ENCODE peak calls at places on chromosomes 2 and 18, in nine cellular contexts. Z, D, K, C, Y, H, X, J and W are unnamed samples.

GRCh38 chr2:64807417-64807816 is 153.7 kb upstream of the SERTAD2 start:
- DNase-seq in Z (peak; percentile 41), D (no peak), K (peak; percentile 100), C (peak; percentile 99), Y (peak; percentile 91), H (peak; percentile 97), X (no peak), J (peak; percentile 60), W (peak; percentile 48)

GRCh38 chr2:167212054-167212648 is 323.9 kb downstream of the XIRP2 start:
- DNase-seq in Z (peak; percentile 3), D (peak; percentile 84), K (peak; percentile 66), C (no peak), Y (peak; percentile 78), H (peak; percentile 75), X (no peak), J (no peak), W (peak; percentile 36)

GRCh38 chr2:98478861-98479770 is 34.5 kb downstream of the INPP4A start:
- DNase-seq in Z (no peak), D (no peak), K (no peak), C (no peak), Y (no peak), H (no peak), X (no peak), J (peak; percentile 73), W (no peak)

GRCh38 chr18:47100214-47100831 is 50.0 kb downstream of the HDHD2 start:
- DNase-seq in Z (peak; percentile 22), D (peak; percentile 92), K (peak; percentile 60), C (no peak), Y (peak; percentile 72), H (peak; percentile 65), X (peak; percentile 47), J (no peak), W (peak; percentile 47)

GRCh38 chr2:239376351-239376750 is 24.5 kb downstream of the HDAC4 start:
- DNase-seq in Z (no peak), D (no peak), K (no peak), C (no peak), Y (no peak), H (no peak), X (no peak), J (no peak), W (no peak)

GRCh38 chr18:69980509-69980908 is 32.8 kb upstream of the CD226 start:
- DNase-seq in Z (no peak), D (no peak), K (no peak), C (no peak), Y (no peak), H (no peak), X (no peak), J (no peak), W (no peak)

GRCh38 chr2:210537021-210537650 is 19.3 kb upstream of the CPS1 start:
- DNase-seq in Z (no peak), D (no peak), K (no peak), C (no peak), Y (no peak), H (no peak), X (no peak), J (no peak), W (no peak)

GRCh38 chr2:240615830-240616547 is 9.3 kb upstream of the GPR35 start:
- DNase-seq in Z (no peak), D (no peak), K (no peak), C (no peak), Y (no peak), H (no peak), X (no peak), J (peak; percentile 38), W (no peak)

GRCh38 chr18:51009071-51009470 is 20.9 kb upstream of the SMAD4 start:
- DNase-seq in Z (no peak), D (no peak), K (peak; percentile 21), C (no peak), Y (no peak), H (peak; percentile 6), X (no peak), J (no peak), W (no peak)

GRCh38 chr2:9781252-9781651 is 62.0 kb upstream of the TAF1B start:
- DNase-seq in Z (no peak), D (no peak), K (no peak), C (no peak), Y (no peak), H (peak; percentile 98), X (no peak), J (no peak), W (no peak)

GRCh38 chr2:141534671-141535359 is 596.0 kb downstream of the LRP1B start:
- DNase-seq in Z (no peak), D (no peak), K (no peak), C (no peak), Y (no peak), H (no peak), X (no peak), J (no peak), W (peak; percentile 6)

GRCh38 chr2:86480105-86480504 is 38.9 kb downstream of the KDM3A start:
- DNase-seq in Z (no peak), D (no peak), K (no peak), C (no peak), Y (no peak), H (no peak), X (no peak), J (no peak), W (no peak)

GRCh38 chr18:27605107-27605834 is 420.2 kb upstream of the CHST9 start:
- DNase-seq in Z (peak; percentile 7), D (peak; percentile 94), K (peak; percentile 65), C (peak; percentile 29), Y (peak; percentile 91), H (peak; percentile 78), X (no peak), J (no peak), W (peak; percentile 37)

GRCh38 chr18:924987-925386 is 20.3 kb downstream of the ADCYAP1 start:
- DNase-seq in Z (no peak), D (no peak), K (no peak), C (no peak), Y (no peak), H (no peak), X (no peak), J (no peak), W (no peak)

GRCh38 chr2:108594132-108594981 is 60.1 kb downstream of the LIMS1 start:
- DNase-seq in Z (no peak), D (no peak), K (peak; percentile 93), C (peak; percentile 80), Y (peak; percentile 91), H (peak; percentile 72), X (no peak), J (peak; percentile 59), W (peak; percentile 49)

DNA sequence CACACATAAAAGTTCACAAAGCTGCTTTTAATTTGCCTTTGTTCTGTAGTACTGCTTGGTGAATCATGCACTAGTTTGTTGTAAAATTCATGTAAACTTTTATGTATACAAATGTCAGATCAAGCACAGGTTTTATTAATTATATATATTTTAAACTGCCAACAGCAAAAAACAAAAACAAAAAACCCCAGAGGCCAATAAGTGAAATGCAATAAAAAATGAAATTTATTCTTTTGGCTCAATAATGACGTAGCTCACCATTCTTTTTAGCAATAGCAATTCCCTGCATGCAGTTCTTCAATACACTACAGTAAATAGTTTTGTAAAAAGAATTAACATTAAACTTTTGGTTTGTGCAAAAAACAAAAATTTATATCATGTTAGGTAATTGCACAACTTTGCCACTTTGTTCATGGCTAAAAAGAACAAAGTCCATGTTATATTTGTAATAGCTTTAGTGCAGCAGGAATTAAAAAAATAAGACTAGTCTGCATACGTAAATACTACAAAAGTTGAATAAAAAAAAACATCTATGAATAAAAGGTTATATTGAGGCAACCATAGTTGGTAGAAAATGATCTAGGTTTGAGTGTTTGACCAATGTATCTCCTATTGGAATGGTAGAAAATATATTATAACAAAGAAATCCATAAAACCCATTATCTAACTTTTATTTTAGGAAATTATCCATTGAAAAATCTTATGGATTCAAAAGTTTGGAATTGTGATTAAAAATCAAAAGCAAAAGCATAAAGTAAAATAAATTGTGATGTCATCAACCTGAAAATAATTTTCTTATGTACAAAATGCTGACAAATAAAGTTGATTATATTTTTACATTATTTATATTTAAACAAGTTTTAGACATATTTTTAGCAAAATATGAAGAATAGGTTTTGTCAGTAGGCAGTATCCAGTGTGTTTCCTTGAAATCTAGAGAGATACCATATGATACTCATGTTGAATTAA is 115.6 kb downstream of the SCN3A start:
- DNase-seq in Z (no peak), D (no peak), K (no peak), C (no peak), Y (no peak), H (no peak), X (no peak), J (no peak), W (no peak)
- TF ChIP-seq CTCF in Z (no peak), D (no peak), K (no peak), C (no peak), Y (no peak), H (no peak), X (no peak), J (no peak), W (no peak)

DNA sequence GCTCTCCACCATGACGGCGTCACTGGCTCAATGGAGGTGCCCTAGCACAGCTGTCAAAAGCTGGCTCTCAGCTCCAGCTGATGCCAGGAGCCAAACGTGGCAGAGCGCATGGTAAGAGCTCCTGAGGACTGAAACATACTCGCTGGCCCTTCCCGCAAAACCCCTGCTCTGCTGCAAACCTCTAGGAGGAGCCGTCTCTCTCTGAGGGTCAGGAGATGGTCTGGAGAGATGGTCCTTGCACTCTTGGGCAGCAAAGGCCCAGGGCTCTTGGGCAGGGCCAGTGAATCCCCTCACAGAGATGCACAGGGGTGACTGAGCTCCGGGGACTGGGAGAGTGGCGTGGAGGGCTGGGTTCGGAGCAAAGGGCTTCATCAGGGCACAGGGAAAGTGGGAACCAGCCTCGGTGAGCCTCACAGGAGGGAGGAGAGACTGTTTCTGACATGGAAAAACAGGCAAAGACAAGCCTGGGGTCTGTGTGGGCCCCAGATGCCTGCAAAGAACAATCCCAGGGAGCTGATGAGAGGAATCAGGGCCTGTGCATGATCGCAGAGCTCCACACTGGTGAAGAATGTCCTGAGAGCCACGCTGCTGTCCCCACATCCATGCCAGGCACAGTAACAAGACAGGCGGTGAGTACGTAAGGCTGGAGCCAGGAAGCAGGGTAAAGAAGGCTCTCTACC is 17.2 kb downstream of the SNORC start:
- DNase-seq in Z (no peak), D (peak; percentile 51), K (no peak), C (no peak), Y (peak; percentile 40), H (no peak), X (no peak), J (no peak), W (no peak)
- TF ChIP-seq CTCF in Z (peak; percentile 25), D (peak; percentile 79), K (peak; percentile 14), C (peak; percentile 20), Y (peak; percentile 63), H (no peak), X (no peak), J (no peak), W (no peak)

GRCh38 chr2:149329470-149330126 is 789 bp upstream of the LYPD6 start:
- DNase-seq in Z (peak; percentile 51), D (peak; percentile 87), K (peak; percentile 7), C (no peak), Y (peak; percentile 15), H (peak; percentile 68), X (no peak), J (no peak), W (peak; percentile 22)
- TF ChIP-seq CTCF in Z (no peak), D (no peak), K (no peak), C (no peak), Y (no peak), H (no peak), X (no peak), J (no peak), W (no peak)

DNA sequence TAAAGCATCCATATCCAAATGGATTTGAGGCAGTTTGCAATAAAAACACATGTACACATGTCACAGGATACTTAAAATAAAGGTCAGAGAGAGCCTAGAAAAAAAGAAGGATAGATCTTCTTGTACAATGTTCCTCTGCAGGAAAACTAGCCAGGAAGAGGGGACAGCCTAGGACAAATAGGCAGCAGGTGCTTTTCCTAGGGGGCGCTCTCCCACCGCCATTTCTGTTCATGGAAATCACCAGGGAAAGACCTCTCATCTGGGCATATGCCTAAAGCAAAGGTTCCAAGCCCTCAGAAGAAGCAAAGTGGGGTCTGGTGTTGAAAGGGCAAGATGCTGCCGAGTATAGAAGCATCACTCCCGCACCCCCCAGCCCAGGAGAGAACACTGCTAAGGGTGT is 799.1 kb downstream of the BCL11A start:
- DNase-seq in Z (no peak), D (peak; percentile 73), K (no peak), C (no peak), Y (no peak), H (no peak), X (no peak), J (no peak), W (no peak)
- TF ChIP-seq CTCF in Z (no peak), D (peak; percentile 82), K (no peak), C (no peak), Y (no peak), H (no peak), X (no peak), J (no peak), W (no peak)